ENCODE peak calls at places on chromosome 2, in four cellular contexts. W is GM12878, J is SK-N-SH, T is HepG2. H is an unnamed sample.
A peak's percentile ranks its signal among the peaks of the same experiment; 100 is the strongest.

GRCh38 chr2:25293145-25293544 is 48.6 kb downstream of the DNMT3A start:
- DNase-seq in W (no peak), J (no peak), T (no peak), H (no peak)

GRCh38 chr2:151733781-151734672 is at the start of gene NEB:
- DNase-seq in W (no peak), J (no peak), T (no peak), H (no peak)

GRCh38 chr2:127670957-127671290 is 4.4 kb downstream of the LIMS2 start:
- DNase-seq in W (no peak), J (no peak), T (peak; percentile 56), H (no peak)

GRCh38 chr2:213266421-213266820 is 17.8 kb upstream of the SPAG16 start:
- DNase-seq in W (no peak), J (no peak), T (no peak), H (no peak)

GRCh38 chr2:28326469-28326805 is 66.2 kb upstream of the FOSL2 start:
- DNase-seq in W (no peak), J (no peak), T (no peak), H (no peak)

GRCh38 chr2:160974803-160975202 is 185.4 kb upstream of the TANK start:
- DNase-seq in W (no peak), J (no peak), T (no peak), H (no peak)

GRCh38 chr2:63434597-63434996 is 153.7 kb downstream of the WDPCP start:
- DNase-seq in W (no peak), J (no peak), T (no peak), H (no peak)

GRCh38 chr2:202408546-202409140 is 32.5 kb downstream of the BMPR2 start:
- DNase-seq in W (no peak), J (no peak), T (no peak), H (no peak)

GRCh38 chr2:172239944-172240590 is 137.4 kb upstream of the DLX2 start:
- DNase-seq in W (no peak), J (no peak), T (no peak), H (peak; percentile 22)

GRCh38 chr2:80579756-80580155 is 275.2 kb upstream of the LRRTM1 start:
- DNase-seq in W (no peak), J (no peak), T (no peak), H (no peak)

GRCh38 chr2:88481937-88482336 is 29.4 kb upstream of the FOXI3 start:
- DNase-seq in W (no peak), J (no peak), T (no peak), H (no peak)

GRCh38 chr2:8452296-8452695 is 229.6 kb upstream of the ID2 start:
- DNase-seq in W (no peak), J (no peak), T (no peak), H (no peak)

GRCh38 chr2:240250985-240251847 is 110.8 kb upstream of the OTOS start:
- DNase-seq in W (no peak), J (peak; percentile 50), T (peak; percentile 94), H (peak; percentile 86)

GRCh38 chr2:113060396-113060795 is 1.4 kb downstream of the IL36RN start:
- DNase-seq in W (no peak), J (no peak), T (no peak), H (no peak)

GRCh38 chr2:120261387-120262006 is 8.8 kb downstream of the RALB start:
- DNase-seq in W (peak; percentile 62), J (no peak), T (no peak), H (no peak)

GRCh38 chr2:42812899-42813479 is 20.6 kb upstream of the HAAO start:
- DNase-seq in W (no peak), J (no peak), T (peak; percentile 59), H (no peak)

GRCh38 chr2:216632952-216633615 is at the start of gene IGFBP2:
- DNase-seq in W (no peak), J (peak; percentile 96), T (no peak), H (no peak)
- TF ChIP-seq YY1 in W (no peak), J (no peak), T (no peak), H (no peak)

GRCh38 chr2:100320547-100321180 is 1.6 kb downstream of the LONRF2 start:
- DNase-seq in W (no peak), J (peak; percentile 25), T (no peak), H (peak; percentile 23)

GRCh38 chr2:100327742-100328141 is 5.4 kb upstream of the LONRF2 start:
- DNase-seq in W (no peak), J (no peak), T (no peak), H (no peak)

GRCh38 chr2:100321181-100321880 is 970 bp downstream of the LONRF2 start:
- DNase-seq in W (no peak), J (peak; percentile 80), T (no peak), H (peak; percentile 46)

GRCh38 chr2:100317634-100318033 is 4.7 kb downstream of the LONRF2 start:
- DNase-seq in W (no peak), J (no peak), T (no peak), H (no peak)

GRCh38 chr2:100321881-100322820 is at the start of gene LONRF2:
- DNase-seq in W (no peak), J (peak; percentile 81), T (no peak), H (peak; percentile 75)
- TF ChIP-seq NFIC in W (no peak), J (no peak), T (no peak), H (no peak)

GRCh38 chr2:102520801-102521200 is 47.8 kb downstream of the SLC9A4 start:
- DNase-seq in W (no peak), J (no peak), T (peak; percentile 35), H (no peak)

GRCh38 chr2:102522890-102523289 is 49.9 kb downstream of the SLC9A4 start:
- DNase-seq in W (no peak), J (no peak), T (no peak), H (no peak)

GRCh38 chr2:102523647-102524046 is 50.6 kb downstream of the SLC9A4 start:
- DNase-seq in W (no peak), J (no peak), T (no peak), H (no peak)

GRCh38 chr2:102520009-102520408 is 47.0 kb downstream of the SLC9A4 start:
- DNase-seq in W (no peak), J (peak; percentile 22), T (peak; percentile 56), H (peak; percentile 59)

DNA sequence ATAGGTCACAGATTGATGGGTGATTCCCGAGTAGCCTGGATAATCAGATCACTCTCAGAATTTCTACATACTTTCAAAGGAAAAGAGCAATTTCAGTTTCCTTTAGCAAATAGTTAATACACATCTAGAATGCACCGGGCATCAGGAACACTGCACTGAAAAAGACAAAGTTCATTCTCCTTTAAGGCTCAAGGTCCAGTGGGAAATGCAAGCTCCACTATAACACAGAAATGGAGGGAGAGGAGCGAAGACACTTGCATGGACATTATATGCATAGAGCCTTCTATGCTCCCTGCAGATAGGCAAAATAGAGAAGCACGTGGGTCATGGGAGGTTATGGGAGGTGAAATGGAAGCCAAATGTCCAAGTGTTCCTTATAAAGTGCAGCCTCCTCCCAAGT is 49.1 kb downstream of the SLC9A4 start:
- DNase-seq in W (no peak), J (no peak), T (no peak), H (no peak)
- TF ChIP-seq YY1 in W (no peak), J (no peak), T (no peak), H (no peak)

DNA sequence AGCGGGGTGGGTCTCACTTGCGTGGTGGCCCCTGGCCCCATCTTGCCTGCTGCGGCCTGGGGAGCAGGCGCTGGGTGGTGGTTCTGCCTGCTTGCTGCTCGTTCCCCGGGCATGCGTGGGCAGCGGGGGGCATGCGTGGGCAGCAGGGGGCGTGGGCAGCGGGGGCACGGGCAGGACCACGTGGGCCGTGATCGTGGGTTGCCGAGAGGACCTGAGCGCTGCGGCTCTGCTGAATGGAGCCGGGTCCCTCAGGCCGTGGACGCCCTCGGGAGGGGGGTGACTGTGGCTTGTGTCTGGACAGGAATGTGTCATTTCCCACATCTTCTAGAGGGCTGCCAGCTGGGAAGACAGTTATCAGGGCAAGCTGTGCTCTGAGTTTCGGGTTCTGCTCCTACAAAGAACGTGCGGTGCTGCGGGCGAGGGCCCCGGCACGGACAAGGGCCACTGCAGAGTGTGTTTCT is 8.3 kb upstream of the GAL3ST2 start:
- DNase-seq in W (no peak), J (peak; percentile 46), T (no peak), H (no peak)
- TF ChIP-seq NFIC in W (no peak), J (no peak), T (no peak), H (no peak)

H was measured in K562.